ENCODE peak calls at places on chromosomes 16 and 17, in five cellular contexts. V is coronary artery, O is choroid plexus epithelial cell, U is upper lobe of right lung, S is midbrain. M is an unnamed sample.

GRCh38 chr16:67951485-67951884 is 7.6 kb upstream of the LCAT start:
- DNase-seq in S (peak; percentile 91), O (no peak), V (no peak), U (no peak), M (no peak)

GRCh38 chr17:2982854-2983636 is 80.4 kb downstream of the OR1D5 start:
- DNase-seq in S (peak; percentile 80), O (no peak), U (peak; percentile 74), V (peak; percentile 89), M (peak; percentile 87)

GRCh38 chr17:35731239-35731931 is at the start of gene RASL10B:
- DNase-seq in O (peak; percentile 57), V (no peak), U (peak; percentile 82), S (peak; percentile 47), M (no peak)

GRCh38 chr17:43401293-43401692 is 2.5 kb downstream of the ARL4D start:
- DNase-seq in O (peak; percentile 47), V (peak; percentile 85), U (no peak), S (no peak), M (no peak)

GRCh38 chr16:11556945-11557720 is 29.6 kb downstream of the LITAF start:
- DNase-seq in V (no peak), U (no peak), O (no peak), S (no peak), M (no peak)

GRCh38 chr17:77489898-77490265 is 349.1 kb downstream of the SEC14L1 start:
- DNase-seq in S (peak; percentile 75), V (peak; percentile 95), O (no peak), U (peak; percentile 68), M (no peak)

GRCh38 chr16:24146523-24146922 is 109.6 kb upstream of the CACNG3 start:
- DNase-seq in O (no peak), V (no peak), U (no peak), S (no peak), M (no peak)

GRCh38 chr17:68698761-68699160 is 97.6 kb upstream of the FAM20A start:
- DNase-seq in U (no peak), O (peak; percentile 15), V (no peak), S (no peak), M (no peak)

GRCh38 chr17:12362853-12363252 is 302.8 kb upstream of the MYOCD start:
- DNase-seq in U (no peak), S (no peak), O (peak; percentile 42), V (no peak), M (no peak)

GRCh38 chr16:5615868-5616642 is 518.5 kb upstream of the EEF2KMT start:
- DNase-seq in V (peak; percentile 74), O (no peak), S (peak; percentile 73), U (peak; percentile 77), M (peak; percentile 89)

GRCh38 chr16:684961-685696 is 995 bp upstream of the JMJD8 start:
- DNase-seq in O (no peak), S (no peak), V (no peak), U (no peak), M (no peak)

GRCh38 chr17:69820881-69821473 is 254.0 kb upstream of the KCNJ16 start:
- DNase-seq in V (no peak), S (no peak), O (no peak), U (no peak), M (no peak)

GRCh38 chr17:31561469-31562412 is 170.3 kb downstream of the RAB11FIP4 start:
- DNase-seq in S (no peak), U (no peak), V (no peak), O (no peak), M (no peak)

GRCh38 chr16:9647981-9648701 is 534.1 kb downstream of the GRIN2A start:
- DNase-seq in U (no peak), V (no peak), S (peak; percentile 3), O (peak; percentile 4), M (no peak)

GRCh38 chr17:37742114-37742761 is 2.6 kb downstream of the HNF1B start:
- DNase-seq in U (no peak), O (no peak), V (no peak), S (no peak), M (no peak)

GRCh38 chr17:52827526-52827925 is 669.0 kb upstream of the CA10 start:
- DNase-seq in S (no peak), V (no peak), U (no peak), O (no peak), M (no peak)

GRCh38 chr17:46742539-46743270 is 75.8 kb downstream of the WNT3 start:
- DNase-seq in V (no peak), S (no peak), O (peak; percentile 91), U (no peak), M (no peak)

GRCh38 chr17:7856081-7856791 is 1.1 kb downstream of the NAA38 start:
- DNase-seq in V (no peak), S (no peak), U (peak; percentile 72), O (peak; percentile 59), M (peak; percentile 87)

GRCh38 chr17:73090396-73091202 is 1.9 kb downstream of the SLC39A11 start:
- DNase-seq in O (no peak), S (peak; percentile 58), U (no peak), V (no peak), M (peak; percentile 43)

GRCh38 chr17:39525801-39526506 is 64.7 kb downstream of the CDK12 start:
- DNase-seq in V (no peak), S (peak; percentile 13), U (no peak), O (peak; percentile 26), M (no peak)

GRCh38 chr16:86038923-86039310 is 140.0 kb downstream of the IRF8 start:
- DNase-seq in U (peak; percentile 41), O (no peak), S (no peak), V (no peak), M (peak; percentile 62)